ENCODE peak calls at places on chromosomes 1 and 21, in eight cellular contexts. One of them, this sample, is unnamed. For H3K4me1, the result is how much of the 10 kb centered on the place peaks cover.

GRCh38 chr1:6601865-6602668 is 602 bp downstream of the KLHL21 start:
- DNase-seq in tibial artery: peak
- DNase-seq in OCI-LY7: no peak
- DNase-seq in adrenal gland: peak
- DNase-seq in naive thymus-derived CD4-positive, alpha-beta T cell: peak
- DNase-seq in K562: no peak
- DNase-seq in heart right ventricle: peak
- DNase-seq in GM23338: peak
- DNase-seq in this sample: peak

GRCh38 chr1:76868154-76868882 is 1.0 kb downstream of the ST6GALNAC5 start:
- DNase-seq in OCI-LY7: no peak
- DNase-seq in tibial artery: no peak
- DNase-seq in heart right ventricle: peak
- DNase-seq in GM23338: peak
- DNase-seq in K562: peak
- DNase-seq in adrenal gland: peak
- DNase-seq in naive thymus-derived CD4-positive, alpha-beta T cell: no peak
- DNase-seq in this sample: peak

GRCh38 chr1:77031101-77031662 is 163.9 kb downstream of the ST6GALNAC5 start:
- DNase-seq in naive thymus-derived CD4-positive, alpha-beta T cell: no peak
- DNase-seq in OCI-LY7: no peak
- DNase-seq in GM23338: no peak
- DNase-seq in heart right ventricle: no peak
- DNase-seq in tibial artery: no peak
- DNase-seq in K562: no peak
- DNase-seq in adrenal gland: no peak
- DNase-seq in this sample: no peak

GRCh38 chr1:167373398-167373797 is 144.9 kb downstream of the CD247 start:
- DNase-seq in heart right ventricle: no peak
- DNase-seq in OCI-LY7: no peak
- DNase-seq in naive thymus-derived CD4-positive, alpha-beta T cell: no peak
- DNase-seq in tibial artery: no peak
- DNase-seq in GM23338: peak
- DNase-seq in K562: peak
- DNase-seq in adrenal gland: no peak
- DNase-seq in this sample: no peak

GRCh38 chr1:220176540-220176939 is 82.6 kb downstream of the IARS2 start:
- DNase-seq in GM23338: no peak
- DNase-seq in K562: no peak
- DNase-seq in tibial artery: no peak
- DNase-seq in adrenal gland: no peak
- DNase-seq in naive thymus-derived CD4-positive, alpha-beta T cell: no peak
- DNase-seq in OCI-LY7: no peak
- DNase-seq in heart right ventricle: no peak
- DNase-seq in this sample: no peak

GRCh38 chr21:45818904-45819285 is 162.7 kb upstream of the COL6A1 start:
- DNase-seq in adrenal gland: no peak
- DNase-seq in OCI-LY7: no peak
- DNase-seq in tibial artery: no peak
- DNase-seq in GM23338: no peak
- DNase-seq in naive thymus-derived CD4-positive, alpha-beta T cell: peak
- DNase-seq in heart right ventricle: no peak
- DNase-seq in K562: no peak
- DNase-seq in this sample: no peak

GRCh38 chr1:66283583-66284041 is 250.3 kb upstream of the SGIP1 start:
- DNase-seq in OCI-LY7: no peak
- DNase-seq in K562: no peak
- DNase-seq in adrenal gland: no peak
- DNase-seq in GM23338: no peak
- DNase-seq in tibial artery: no peak
- DNase-seq in heart right ventricle: no peak
- DNase-seq in naive thymus-derived CD4-positive, alpha-beta T cell: no peak
- DNase-seq in this sample: no peak

GRCh38 chr1:40270152-40270834 is 12.3 kb downstream of the ZMPSTE24 start:
- DNase-seq in GM23338: no peak
- DNase-seq in OCI-LY7: no peak
- DNase-seq in tibial artery: no peak
- DNase-seq in naive thymus-derived CD4-positive, alpha-beta T cell: no peak
- DNase-seq in adrenal gland: no peak
- DNase-seq in heart right ventricle: no peak
- DNase-seq in K562: no peak
- DNase-seq in this sample: no peak

GRCh38 chr1:100321098-100321493 is 31.2 kb upstream of the CDC14A start:
- DNase-seq in tibial artery: no peak
- DNase-seq in GM23338: no peak
- DNase-seq in OCI-LY7: no peak
- DNase-seq in naive thymus-derived CD4-positive, alpha-beta T cell: no peak
- DNase-seq in K562: no peak
- DNase-seq in adrenal gland: no peak
- DNase-seq in heart right ventricle: no peak
- DNase-seq in this sample: no peak

GRCh38 chr1:203986887-203987461 is 85.9 kb upstream of the SOX13 start:
- DNase-seq in GM23338: no peak
- DNase-seq in K562: no peak
- DNase-seq in heart right ventricle: no peak
- DNase-seq in adrenal gland: no peak
- DNase-seq in naive thymus-derived CD4-positive, alpha-beta T cell: no peak
- DNase-seq in OCI-LY7: no peak
- DNase-seq in tibial artery: no peak
- DNase-seq in this sample: no peak

GRCh38 chr1:225845633-225846259 is 35.8 kb downstream of the EPHX1 start:
- DNase-seq in naive thymus-derived CD4-positive, alpha-beta T cell: peak
- DNase-seq in adrenal gland: peak
- DNase-seq in heart right ventricle: peak
- DNase-seq in OCI-LY7: peak
- DNase-seq in tibial artery: peak
- DNase-seq in K562: peak
- DNase-seq in GM23338: peak
- DNase-seq in this sample: peak

GRCh38 chr1:212281589-212281988 is 3.6 kb upstream of the PPP2R5A start:
- DNase-seq in K562: no peak
- DNase-seq in adrenal gland: no peak
- DNase-seq in GM23338: no peak
- DNase-seq in OCI-LY7: no peak
- DNase-seq in tibial artery: no peak
- DNase-seq in naive thymus-derived CD4-positive, alpha-beta T cell: no peak
- DNase-seq in heart right ventricle: no peak
- DNase-seq in this sample: no peak

GRCh38 chr1:58786927-58787245 is 3.0 kb upstream of the JUN start:
- DNase-seq in heart right ventricle: no peak
- DNase-seq in adrenal gland: no peak
- DNase-seq in naive thymus-derived CD4-positive, alpha-beta T cell: no peak
- DNase-seq in GM23338: no peak
- DNase-seq in OCI-LY7: no peak
- DNase-seq in tibial artery: no peak
- DNase-seq in K562: no peak
- DNase-seq in this sample: no peak

GRCh38 chr1:58785424-58786058 is 1.7 kb upstream of the JUN start:
- DNase-seq in naive thymus-derived CD4-positive, alpha-beta T cell: peak
- DNase-seq in heart right ventricle: no peak
- DNase-seq in tibial artery: peak
- DNase-seq in OCI-LY7: peak
- DNase-seq in adrenal gland: peak
- DNase-seq in K562: no peak
- DNase-seq in GM23338: peak
- DNase-seq in this sample: peak

GRCh38 chr1:58784758-58785423 is 1.0 kb upstream of the JUN start:
- DNase-seq in GM23338: peak
- DNase-seq in K562: peak
- DNase-seq in adrenal gland: peak
- DNase-seq in naive thymus-derived CD4-positive, alpha-beta T cell: peak
- DNase-seq in tibial artery: peak
- DNase-seq in heart right ventricle: peak
- DNase-seq in OCI-LY7: peak
- DNase-seq in this sample: peak

GRCh38 chr1:58788259-58788658 is 4.4 kb upstream of the JUN start:
- DNase-seq in adrenal gland: no peak
- DNase-seq in GM23338: no peak
- DNase-seq in OCI-LY7: no peak
- DNase-seq in naive thymus-derived CD4-positive, alpha-beta T cell: no peak
- DNase-seq in K562: no peak
- DNase-seq in tibial artery: no peak
- DNase-seq in heart right ventricle: no peak
- DNase-seq in this sample: no peak

DNA sequence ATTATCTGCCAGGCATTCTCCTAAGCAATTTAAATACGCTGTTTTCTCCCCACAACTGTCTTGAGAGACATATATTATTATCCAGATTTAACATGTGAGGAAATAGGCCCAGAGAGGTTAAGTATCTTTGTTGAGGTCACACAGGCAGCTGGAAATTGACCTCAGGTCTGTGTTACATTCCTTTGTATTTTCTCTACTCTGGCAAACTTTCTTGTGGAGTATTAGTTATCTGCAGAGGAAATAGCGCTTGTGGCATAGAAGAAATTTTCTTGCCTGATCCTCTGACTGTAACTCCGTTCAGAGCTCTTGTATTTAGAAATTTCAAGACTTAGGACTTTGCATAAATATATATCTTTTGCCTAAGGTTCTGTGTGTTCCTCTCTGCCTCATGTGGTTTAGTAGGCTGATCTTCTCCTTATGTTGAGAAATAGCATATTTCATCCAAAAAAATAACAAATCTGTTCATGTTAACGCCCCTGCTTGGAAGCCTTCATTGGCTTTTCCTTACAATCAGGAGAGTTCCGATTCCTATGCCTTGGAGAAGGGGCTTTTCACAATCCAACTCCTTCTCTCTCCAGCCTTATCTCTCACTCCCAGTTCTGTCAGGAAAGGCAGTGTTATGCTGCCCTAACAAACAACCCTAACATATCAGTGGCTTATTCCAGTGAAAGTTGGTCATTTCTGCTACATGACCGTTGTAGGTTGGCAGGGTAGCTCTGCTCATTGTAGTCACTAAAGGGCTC is 2.5 kb upstream of the JUN start:
- DNase-seq in naive thymus-derived CD4-positive, alpha-beta T cell: no peak
- DNase-seq in tibial artery: no peak
- DNase-seq in adrenal gland: no peak
- DNase-seq in K562: no peak
- DNase-seq in GM23338: no peak
- DNase-seq in heart right ventricle: no peak
- DNase-seq in OCI-LY7: no peak
- DNase-seq in this sample: no peak
- H3K4me3 ChIP-seq in naive thymus-derived CD4-positive, alpha-beta T cell: peak
- H3K4me3 ChIP-seq in tibial artery: no peak
- H3K4me3 ChIP-seq in adrenal gland: no peak
- H3K4me3 ChIP-seq in K562: no peak
- H3K4me3 ChIP-seq in GM23338: no peak
- H3K4me3 ChIP-seq in heart right ventricle: no peak
- H3K4me3 ChIP-seq in OCI-LY7: no peak
- H3K4me3 ChIP-seq in this sample: no peak

DNA sequence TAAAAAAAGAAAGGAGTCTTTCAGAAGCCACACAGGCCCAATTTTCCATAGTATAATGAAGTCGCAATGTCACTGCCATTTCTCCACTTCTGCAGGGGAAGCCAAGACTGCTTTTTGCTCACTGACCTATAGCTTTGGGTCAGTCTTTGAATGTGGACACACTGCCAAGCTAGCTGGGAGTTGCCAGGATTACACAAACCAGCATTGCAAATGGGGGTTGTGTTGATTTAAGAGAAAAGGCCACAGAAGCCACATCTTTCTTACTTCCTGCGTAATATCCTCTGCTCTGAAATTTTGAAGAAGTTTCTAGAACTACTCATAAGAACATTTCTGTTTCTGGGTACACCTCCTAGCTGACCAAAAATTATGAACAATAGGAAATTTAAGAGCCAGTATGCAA is 45.8 kb upstream of the SAMSN1 start:
- DNase-seq in heart right ventricle: no peak
- DNase-seq in tibial artery: peak
- DNase-seq in K562: no peak
- DNase-seq in adrenal gland: peak
- DNase-seq in OCI-LY7: no peak
- DNase-seq in naive thymus-derived CD4-positive, alpha-beta T cell: no peak
- DNase-seq in GM23338: no peak
- DNase-seq in this sample: peak
- H3K27ac ChIP-seq in heart right ventricle: no peak
- H3K27ac ChIP-seq in tibial artery: no peak
- H3K27ac ChIP-seq in K562: peak
- H3K27ac ChIP-seq in adrenal gland: peak
- H3K27ac ChIP-seq in OCI-LY7: no peak
- H3K27ac ChIP-seq in naive thymus-derived CD4-positive, alpha-beta T cell: no peak
- H3K27ac ChIP-seq in GM23338: no peak
- H3K27ac ChIP-seq in this sample: no peak

GRCh38 chr1:101438359-101438758 is 201.5 kb downstream of the S1PR1 start:
- DNase-seq in naive thymus-derived CD4-positive, alpha-beta T cell: no peak
- DNase-seq in OCI-LY7: peak
- DNase-seq in tibial artery: no peak
- DNase-seq in heart right ventricle: no peak
- DNase-seq in adrenal gland: no peak
- DNase-seq in K562: no peak
- DNase-seq in GM23338: peak
- DNase-seq in this sample: no peak
- H3K4me1 ChIP-seq in naive thymus-derived CD4-positive, alpha-beta T cell: under half
- H3K4me1 ChIP-seq in OCI-LY7: under half
- H3K4me1 ChIP-seq in tibial artery: under half
- H3K4me1 ChIP-seq in heart right ventricle: under half
- H3K4me1 ChIP-seq in adrenal gland: under half
- H3K4me1 ChIP-seq in K562: under half
- H3K4me1 ChIP-seq in GM23338: under half
- H3K4me1 ChIP-seq in this sample: under half

GRCh38 chr1:11891433-11892186 is 32.9 kb upstream of the NPPB start:
- DNase-seq in K562: no peak
- DNase-seq in heart right ventricle: no peak
- DNase-seq in GM23338: no peak
- DNase-seq in naive thymus-derived CD4-positive, alpha-beta T cell: no peak
- DNase-seq in OCI-LY7: no peak
- DNase-seq in adrenal gland: no peak
- DNase-seq in tibial artery: no peak
- DNase-seq in this sample: no peak

GRCh38 chr1:11898086-11898785 is 28.0 kb downstream of the KIAA2013 start:
- DNase-seq in K562: no peak
- DNase-seq in GM23338: peak
- DNase-seq in heart right ventricle: no peak
- DNase-seq in OCI-LY7: no peak
- DNase-seq in adrenal gland: no peak
- DNase-seq in naive thymus-derived CD4-positive, alpha-beta T cell: no peak
- DNase-seq in tibial artery: no peak
- DNase-seq in this sample: no peak

GRCh38 chr1:11898831-11899467 is 27.3 kb downstream of the KIAA2013 start:
- DNase-seq in OCI-LY7: no peak
- DNase-seq in heart right ventricle: no peak
- DNase-seq in K562: peak
- DNase-seq in adrenal gland: no peak
- DNase-seq in tibial artery: no peak
- DNase-seq in GM23338: peak
- DNase-seq in naive thymus-derived CD4-positive, alpha-beta T cell: peak
- DNase-seq in this sample: no peak

GRCh38 chr1:11888877-11889208 is 30.1 kb upstream of the NPPB start:
- DNase-seq in GM23338: no peak
- DNase-seq in K562: no peak
- DNase-seq in tibial artery: no peak
- DNase-seq in naive thymus-derived CD4-positive, alpha-beta T cell: no peak
- DNase-seq in heart right ventricle: no peak
- DNase-seq in adrenal gland: no peak
- DNase-seq in OCI-LY7: no peak
- DNase-seq in this sample: no peak

DNA sequence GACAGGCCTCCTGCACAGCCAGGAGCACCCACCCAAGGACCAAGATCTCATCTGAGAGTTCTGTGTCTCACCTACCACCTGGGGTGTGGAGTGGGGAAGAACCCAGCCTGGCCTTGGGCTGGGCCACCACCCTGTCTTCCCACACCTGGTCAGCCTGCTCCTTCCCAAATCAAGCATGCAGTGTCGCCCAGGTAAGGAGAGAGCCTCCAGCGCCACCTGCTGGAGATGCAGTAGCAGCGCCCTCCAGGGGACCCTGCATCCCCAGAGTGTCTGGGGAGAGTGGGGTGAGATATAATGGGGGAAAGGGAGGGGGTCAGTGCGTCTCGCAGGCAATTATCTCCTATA is 32.3 kb downstream of the KIAA2013 start:
- DNase-seq in heart right ventricle: peak
- DNase-seq in OCI-LY7: peak
- DNase-seq in naive thymus-derived CD4-positive, alpha-beta T cell: peak
- DNase-seq in adrenal gland: peak
- DNase-seq in tibial artery: peak
- DNase-seq in GM23338: peak
- DNase-seq in K562: peak
- DNase-seq in this sample: peak
- H3K4me3 ChIP-seq in heart right ventricle: no peak
- H3K4me3 ChIP-seq in OCI-LY7: no peak
- H3K4me3 ChIP-seq in naive thymus-derived CD4-positive, alpha-beta T cell: no peak
- H3K4me3 ChIP-seq in adrenal gland: no peak
- H3K4me3 ChIP-seq in tibial artery: no peak
- H3K4me3 ChIP-seq in GM23338: no peak
- H3K4me3 ChIP-seq in K562: no peak
- H3K4me3 ChIP-seq in this sample: no peak